ENCODE peak calls at places on chromosome 9, in six cellular contexts. M is PC-3, T is RWPE2, N is OCI-LY7, X is stomach, I is pancreas. H is an unnamed sample.

GRCh38 chr9:20620658-20621552 is 1.4 kb downstream of the MLLT3 start:
- DNase-seq in M (peak; percentile 3), T (no peak), N (peak; percentile 9), X (peak; percentile 53), I (peak; percentile 60), H (no peak)

GRCh38 chr9:81292056-81292805 is 397.1 kb downstream of the TLE1 start:
- DNase-seq in M (no peak), T (no peak), N (no peak), X (no peak), I (no peak), H (no peak)

GRCh38 chr9:84466580-84467285 is 126.2 kb upstream of the SLC28A3 start:
- DNase-seq in M (no peak), T (no peak), N (no peak), X (no peak), I (no peak), H (no peak)

GRCh38 chr9:135014341-135015010 is 73.0 kb upstream of the OLFM1 start:
- DNase-seq in M (no peak), T (peak; percentile 27), N (no peak), X (no peak), I (no peak), H (no peak)

GRCh38 chr9:114282507-114282906 is 40.4 kb upstream of the ORM1 start:
- DNase-seq in M (no peak), T (peak; percentile 19), N (no peak), X (no peak), I (no peak), H (no peak)

GRCh38 chr9:14687042-14687719 is 6.1 kb downstream of the ZDHHC21 start:
- DNase-seq in M (peak; percentile 95), T (no peak), N (no peak), X (no peak), I (no peak), H (peak; percentile 23)

GRCh38 chr9:16247188-16247875 is 623.1 kb downstream of the BNC2 start:
- DNase-seq in M (peak; percentile 90), T (no peak), N (no peak), X (no peak), I (no peak), H (no peak)

GRCh38 chr9:94934816-94935328 is 208.4 kb downstream of the AOPEP start:
- DNase-seq in M (no peak), T (no peak), N (no peak), X (no peak), I (no peak), H (no peak)

GRCh38 chr9:69961834-69962233 is 81.8 kb upstream of the MAMDC2 start:
- DNase-seq in M (peak; percentile 43), T (no peak), N (no peak), X (no peak), I (no peak), H (no peak)

DNA sequence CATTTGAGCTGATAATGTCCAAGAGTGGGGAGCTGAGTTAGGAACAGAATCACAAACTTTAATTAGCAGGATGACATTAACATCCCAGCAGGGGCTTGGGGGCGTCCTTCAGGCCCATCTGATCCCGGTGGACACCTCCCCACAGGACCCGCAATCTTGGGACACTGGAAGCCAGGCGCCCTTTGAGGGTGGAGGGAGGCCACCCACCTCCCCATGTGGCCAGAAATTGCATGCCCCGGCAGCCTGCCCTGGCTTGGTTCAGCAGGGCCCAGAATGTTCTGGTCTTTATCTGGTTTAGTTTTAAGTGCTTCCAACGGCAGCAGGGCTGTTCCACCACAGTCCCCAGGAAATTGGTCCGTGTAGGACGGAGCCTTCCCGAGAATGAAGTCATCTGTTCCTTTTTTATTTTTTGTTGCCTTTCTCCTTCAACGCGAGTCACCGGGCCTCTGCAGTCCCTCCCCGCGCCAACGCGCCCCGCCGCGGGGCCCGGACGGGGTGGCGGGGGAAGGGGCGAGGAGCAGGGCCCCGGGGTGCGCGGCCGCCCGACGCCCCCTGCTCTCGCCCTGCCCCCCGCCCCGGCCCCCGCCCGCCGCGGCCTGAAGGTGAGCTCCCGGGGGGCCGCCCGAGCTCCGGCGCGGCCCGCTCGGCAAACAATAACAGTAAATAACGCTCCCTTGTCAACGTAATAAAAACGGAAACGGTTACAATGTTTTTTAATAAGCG is 207.9 kb downstream of the C9orf50 start:
- DNase-seq in M (peak; percentile 50), T (no peak), N (no peak), X (peak; percentile 67), I (peak; percentile 69), H (no peak)
- TF ChIP-seq CTCF in M (no peak), T (no peak), N (no peak), X (no peak), I (no peak), H (no peak)

GRCh38 chr9:138068601-138069035 is 191.0 kb downstream of the CACNA1B start:
- DNase-seq in M (no peak), T (peak; percentile 36), N (no peak), X (peak; percentile 15), I (peak; percentile 32), H (no peak)
- H3K9me3 ChIP-seq in M (no peaks in the 10 kb centered on the region), T (no peaks in the 10 kb centered on the region), N (no peaks in the 10 kb centered on the region), X (no peaks in the 10 kb centered on the region), I (no peaks in the 10 kb centered on the region), H (peaks cover 83% of the 10 kb centered on the region)

GRCh38 chr9:6549106-6549505 is 96.4 kb downstream of the GLDC start:
- DNase-seq in M (no peak), T (no peak), N (no peak), X (no peak), I (no peak), H (no peak)

GRCh38 chr9:6551126-6551525 is 94.4 kb downstream of the GLDC start:
- DNase-seq in M (no peak), T (no peak), N (no peak), X (no peak), I (no peak), H (no peak)

GRCh38 chr9:6552738-6553121 is 92.8 kb downstream of the GLDC start:
- DNase-seq in M (no peak), T (no peak), N (no peak), X (no peak), I (no peak), H (no peak)

GRCh38 chr9:6557883-6558282 is 87.6 kb downstream of the GLDC start:
- DNase-seq in M (no peak), T (no peak), N (no peak), X (no peak), I (no peak), H (no peak)

DNA sequence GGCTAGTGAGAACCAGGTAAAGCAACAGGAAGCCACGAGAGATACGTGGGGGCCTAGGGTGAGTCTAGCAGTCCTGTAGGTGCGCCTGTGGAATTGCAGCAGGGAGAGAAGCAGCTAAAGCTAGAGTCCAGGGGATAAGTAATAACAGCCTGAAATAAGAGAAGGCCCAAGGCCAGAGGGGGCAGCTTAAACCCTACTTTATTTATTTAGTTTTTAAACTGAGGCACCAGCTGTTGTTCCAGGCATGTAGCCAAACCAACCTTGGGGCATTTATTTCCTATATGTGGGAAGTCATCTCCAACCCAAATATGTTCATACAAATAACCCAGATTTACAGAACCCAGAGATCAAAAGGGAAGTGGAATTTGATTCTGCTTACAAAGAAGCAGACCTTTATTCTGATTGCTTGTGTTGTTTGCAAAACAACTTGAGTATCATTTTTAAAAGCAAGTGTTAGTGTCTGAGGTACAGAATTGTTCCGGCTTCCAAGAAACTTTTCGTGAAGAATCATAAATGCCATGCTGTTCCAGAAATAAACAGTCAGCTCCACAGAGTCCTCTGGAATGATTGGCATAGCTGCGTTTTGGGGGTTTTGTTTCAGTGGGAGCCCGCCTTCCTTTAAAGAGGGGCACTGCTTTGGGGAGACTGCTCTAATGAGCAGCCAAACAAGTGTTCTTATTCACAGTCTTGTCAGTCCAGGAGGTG is 93.3 kb downstream of the GLDC start:
- DNase-seq in M (peak; percentile 47), T (no peak), N (no peak), X (no peak), I (no peak), H (peak; percentile 69)
- TF ChIP-seq CTCF in M (no peak), T (no peak), N (no peak), X (no peak), I (no peak), H (peak; percentile 47)

GRCh38 chr9:65435464-65435863 is 150.5 kb upstream of the FOXD4L5 start:
- DNase-seq in M (no peak), T (no peak), N (no peak), X (no peak), I (no peak), H (no peak)

GRCh38 chr9:65437724-65438123 is 152.7 kb upstream of the FOXD4L5 start:
- DNase-seq in M (no peak), T (no peak), N (no peak), X (no peak), I (no peak), H (no peak)

GRCh38 chr9:65430221-65430620 is 145.2 kb upstream of the FOXD4L5 start:
- DNase-seq in M (no peak), T (no peak), N (no peak), X (no peak), I (no peak), H (no peak)

GRCh38 chr9:65432722-65433323 is 147.8 kb upstream of the FOXD4L5 start:
- DNase-seq in M (no peak), T (no peak), N (no peak), X (no peak), I (no peak), H (no peak)

DNA sequence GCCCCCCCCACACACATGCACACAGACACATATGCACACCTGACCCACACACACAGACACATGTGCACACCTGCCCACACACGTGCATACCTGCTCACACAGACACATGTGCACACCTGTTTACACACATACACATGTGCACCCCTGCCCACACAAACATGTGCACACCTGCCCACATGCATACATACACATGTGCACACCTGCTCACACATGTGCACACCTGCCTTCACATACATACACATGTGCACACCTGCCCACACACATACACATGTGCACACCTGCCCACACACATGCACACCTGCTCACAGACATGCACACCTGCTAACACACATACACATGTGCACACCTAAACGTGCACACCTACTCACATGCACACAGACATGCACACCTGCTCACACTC is 147.0 kb upstream of the FOXD4L5 start:
- DNase-seq in M (no peak), T (no peak), N (no peak), X (no peak), I (no peak), H (no peak)
- H3K9me3 ChIP-seq in M (no peaks in the 10 kb centered on the region), T (no peaks in the 10 kb centered on the region), N (no peaks in the 10 kb centered on the region), X (peaks cover 87% of the 10 kb centered on the region), I (no peaks in the 10 kb centered on the region), H (peaks cover 83% of the 10 kb centered on the region)

DNA sequence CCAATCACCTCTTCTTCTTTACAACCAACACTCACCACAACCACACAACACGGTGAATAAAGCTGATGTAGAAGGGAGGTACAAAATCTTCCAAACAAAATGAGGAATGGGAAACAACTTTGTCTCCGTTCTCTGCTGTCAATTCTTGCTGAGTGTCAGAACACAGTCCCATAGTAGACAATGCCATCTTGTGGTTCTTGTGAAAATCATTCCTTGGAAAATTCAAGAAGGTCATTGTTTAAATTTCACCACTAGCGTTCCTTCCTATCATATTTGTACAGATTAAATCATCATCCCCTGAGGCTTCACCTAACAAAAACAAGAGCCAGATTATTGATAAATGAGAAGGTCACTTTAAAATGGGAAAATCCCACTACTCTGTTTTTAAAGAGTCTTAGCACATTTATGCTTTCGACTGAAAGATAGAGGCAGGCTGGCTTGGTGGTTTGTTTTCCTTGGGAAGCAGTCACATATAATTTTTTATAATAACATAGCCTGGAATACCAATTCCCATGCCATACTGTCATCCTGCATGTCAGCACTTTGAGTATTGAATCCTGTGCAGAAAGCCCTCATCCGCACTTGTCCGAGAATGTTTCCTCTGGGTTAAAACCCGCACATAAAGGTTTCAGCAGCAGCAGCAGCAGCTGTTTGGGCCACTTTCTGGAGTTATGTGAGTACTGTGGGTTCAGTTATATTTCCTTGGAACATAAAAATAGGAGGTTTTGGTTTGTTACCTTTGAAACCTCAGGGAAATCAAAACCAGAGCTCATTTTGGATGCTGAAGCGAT is 395.0 kb upstream of the SMARCA2 start:
- DNase-seq in M (peak; percentile 48), T (no peak), N (no peak), X (no peak), I (no peak), H (no peak)
- TF ChIP-seq CTCF in M (peak; percentile 58), T (peak; percentile 76), N (peak; percentile 42), X (no peak), I (no peak), H (no peak)

GRCh38 chr9:13459071-13459470 is 179.6 kb upstream of the MPDZ start:
- DNase-seq in M (peak; percentile 65), T (no peak), N (no peak), X (no peak), I (no peak), H (no peak)
- H3K9me3 ChIP-seq in M (no peaks in the 10 kb centered on the region), T (no peaks in the 10 kb centered on the region), N (no peaks in the 10 kb centered on the region), X (no peaks in the 10 kb centered on the region), I (no peaks in the 10 kb centered on the region), H (no peaks in the 10 kb centered on the region)

H was measured in AG04450.